ENCODE peak calls at places on chromosome 2, in seven cellular contexts. G is AG04450, U is Calu3, N is colonic mucosa, M is fibroblast of mammary gland, C is upper lobe of right lung, P is mucosa of descending colon. A is an unnamed sample.

GRCh38 chr2:223956267-223956666 is 996 bp upstream of the MRPL44 start:
- DNase-seq in G (no peak), M (no peak), P (no peak), U (no peak), C (no peak), N (no peak), A (no peak)

GRCh38 chr2:32810909-32811495 is 135.8 kb upstream of the LTBP1 start:
- DNase-seq in C (no peak), U (no peak), N (no peak), P (no peak), G (no peak), M (peak), A (no peak)

GRCh38 chr2:10038716-10039115 is 4.6 kb upstream of the KLF11 start:
- DNase-seq in C (no peak), P (no peak), N (no peak), U (no peak), G (no peak), M (peak), A (no peak)

GRCh38 chr2:197873293-197873701 is 68.9 kb downstream of the PLCL1 start:
- DNase-seq in C (no peak), P (no peak), U (no peak), G (peak), N (no peak), M (peak), A (no peak)

GRCh38 chr2:95016616-95017307 is 8.7 kb upstream of the MAL start:
- DNase-seq in N (no peak), G (no peak), U (no peak), M (no peak), C (no peak), P (no peak), A (no peak)

GRCh38 chr2:109243526-109244425 is 114.8 kb downstream of the SH3RF3 start:
- DNase-seq in M (no peak), P (no peak), U (no peak), G (no peak), N (no peak), C (peak), A (no peak)

GRCh38 chr2:132757676-132758075 is 87.7 kb upstream of the LYPD1 start:
- DNase-seq in N (no peak), M (no peak), P (no peak), C (no peak), U (no peak), G (peak), A (no peak)

GRCh38 chr2:50401772-50402653 is 629.9 kb downstream of the NRXN1 start:
- DNase-seq in M (peak), U (peak), P (peak), N (peak), C (no peak), G (peak), A (peak)

GRCh38 chr2:208570066-208570465 is 163.5 kb downstream of the PTH2R start:
- DNase-seq in U (no peak), C (no peak), G (no peak), M (no peak), N (no peak), P (no peak), A (no peak)

GRCh38 chr2:208573559-208573958 is 167.0 kb downstream of the PTH2R start:
- DNase-seq in U (no peak), N (peak), C (no peak), G (no peak), P (peak), M (no peak), A (no peak)

GRCh38 chr2:208568203-208568602 is 161.6 kb downstream of the PTH2R start:
- DNase-seq in P (no peak), M (no peak), G (no peak), C (no peak), N (no peak), U (no peak), A (no peak)

GRCh38 chr2:208571764-208572131 is 165.2 kb downstream of the PTH2R start:
- DNase-seq in C (no peak), P (no peak), G (no peak), N (no peak), U (no peak), M (no peak), A (no peak)

DNA sequence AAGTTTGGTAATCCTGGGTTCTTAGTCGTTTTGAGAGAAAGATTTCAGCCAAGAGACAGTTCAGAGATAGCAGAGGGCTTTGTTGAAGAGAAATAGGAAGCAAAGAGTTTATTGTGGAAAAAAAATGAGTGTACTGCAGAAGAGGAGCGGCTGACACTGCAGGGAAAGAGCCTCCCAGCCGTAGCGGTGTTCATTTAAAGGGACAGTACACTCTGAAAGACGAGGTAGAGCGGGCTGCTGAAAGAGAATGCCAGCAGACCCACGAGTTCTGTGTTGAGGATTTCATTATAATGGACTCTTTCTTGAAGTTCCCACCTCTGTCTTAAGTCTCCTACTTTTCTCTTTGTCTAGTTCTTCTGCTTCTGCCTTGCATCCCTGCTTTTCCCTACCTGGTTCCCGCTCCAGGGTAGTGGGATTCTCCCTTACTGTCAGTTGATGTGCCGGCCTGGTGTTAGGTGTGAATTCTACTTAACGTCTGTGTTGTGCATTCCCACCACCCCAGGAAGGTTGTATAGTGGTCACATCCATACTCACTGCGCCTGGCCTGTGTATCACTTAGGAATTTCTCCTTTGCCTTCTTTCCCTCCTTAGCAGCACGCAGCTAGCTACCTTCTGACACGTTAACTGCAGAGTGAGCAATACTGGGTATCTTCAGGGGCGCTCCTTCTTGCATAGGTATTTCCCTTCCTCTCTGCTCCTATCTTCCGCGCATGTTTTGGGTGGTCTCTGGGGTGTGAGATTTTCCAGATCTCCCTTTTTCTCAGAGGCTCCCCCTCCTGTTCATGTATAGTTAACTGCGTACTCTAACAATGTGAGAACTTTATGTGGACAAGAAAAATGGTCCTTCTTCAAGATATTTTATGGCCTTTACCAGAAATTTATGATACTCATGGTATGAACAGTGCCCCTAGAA is 164.5 kb downstream of the PTH2R start:
- DNase-seq in M (no peak), P (peak), G (no peak), U (no peak), C (no peak), N (no peak), A (no peak)
- TF ChIP-seq CTCF in M (no peak), P (no peak), G (no peak), U (no peak), C (no peak), N (no peak), A (peak)

DNA sequence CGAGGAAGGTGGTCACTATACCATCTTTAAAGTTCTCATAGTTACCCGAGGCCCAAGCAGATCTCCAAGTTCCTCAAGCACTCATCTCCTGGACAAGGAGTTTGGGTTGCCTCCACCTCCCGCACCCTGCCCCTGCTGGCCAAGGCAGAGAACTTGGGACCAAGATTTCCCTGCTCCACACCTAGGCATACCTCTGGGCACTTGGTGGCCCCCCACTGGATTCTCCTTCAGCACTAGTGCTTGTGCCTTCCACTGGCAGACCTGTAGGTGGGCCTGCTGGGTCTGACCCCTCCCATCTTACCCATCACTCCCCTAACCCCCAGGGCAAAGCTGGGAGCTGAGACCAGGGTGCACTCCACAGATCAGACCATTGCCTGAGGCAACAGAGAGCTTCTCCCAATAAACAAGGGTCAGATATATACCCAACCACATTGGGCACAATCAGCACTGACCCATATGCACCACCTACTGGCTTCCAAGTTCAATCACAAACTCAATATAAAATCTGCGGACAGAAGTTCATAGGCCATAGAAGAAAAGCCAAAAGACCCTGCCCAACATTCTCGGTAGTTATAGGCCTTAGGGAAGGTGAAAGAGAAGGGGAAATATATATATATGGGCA is 244.2 kb downstream of the EXOC6B start:
- DNase-seq in U (peak), M (no peak), G (no peak), C (no peak), N (no peak), P (no peak), A (no peak)
- TF ChIP-seq CTCF in U (no peak), M (no peak), G (peak), C (no peak), N (no peak), P (no peak), A (peak)

DNA sequence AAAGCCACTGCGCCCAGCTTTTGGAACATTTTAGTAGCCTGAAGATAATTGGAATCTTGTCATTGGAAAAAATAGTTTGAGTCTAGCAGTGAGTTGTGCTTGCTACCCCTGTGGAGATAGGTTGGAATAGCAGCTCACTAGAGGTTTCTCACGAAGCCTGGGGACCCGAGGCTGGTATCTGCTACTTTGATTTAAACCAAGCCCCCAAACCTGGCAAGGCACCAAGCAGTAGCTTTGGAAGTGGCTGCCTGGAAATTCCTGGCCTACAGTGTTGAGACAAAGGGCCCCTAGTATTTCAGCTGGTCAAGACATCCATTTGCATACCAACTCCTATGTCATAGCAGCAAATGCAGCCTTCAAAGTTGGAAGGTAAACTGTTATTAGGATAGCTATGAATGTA is 42.1 kb downstream of the NOP58 start:
- DNase-seq in U (no peak), G (no peak), N (no peak), M (no peak), C (no peak), P (no peak), A (peak)
- TF ChIP-seq CTCF in U (peak), G (no peak), N (no peak), M (no peak), C (no peak), P (no peak), A (no peak)

GRCh38 chr2:135311962-135312361 is 219.1 kb downstream of the ZRANB3 start:
- DNase-seq in C (no peak), G (no peak), N (no peak), P (no peak), U (no peak), M (no peak), A (no peak)

GRCh38 chr2:135311268-135311667 is 219.8 kb downstream of the ZRANB3 start:
- DNase-seq in U (no peak), N (no peak), M (no peak), P (no peak), C (no peak), G (no peak), A (no peak)
- TF ChIP-seq CTCF in U (no peak), N (no peak), M (no peak), P (no peak), C (no peak), G (no peak), A (no peak)

GRCh38 chr2:19231625-19232024 is 126.8 kb downstream of the OSR1 start:
- DNase-seq in M (no peak), U (no peak), C (no peak), P (no peak), G (no peak), N (no peak), A (no peak)

GRCh38 chr2:19225931-19226330 is 132.5 kb downstream of the OSR1 start:
- DNase-seq in G (no peak), C (no peak), M (no peak), P (no peak), N (no peak), U (no peak), A (no peak)

GRCh38 chr2:19228092-19228670 is 130.2 kb downstream of the OSR1 start:
- DNase-seq in U (no peak), M (no peak), C (no peak), P (no peak), G (no peak), N (no peak), A (no peak)

GRCh38 chr2:19226871-19227270 is 131.6 kb downstream of the OSR1 start:
- DNase-seq in P (no peak), C (no peak), M (no peak), U (no peak), N (no peak), G (no peak), A (no peak)

GRCh38 chr2:19228720-19229119 is 129.7 kb downstream of the OSR1 start:
- DNase-seq in P (no peak), G (no peak), N (no peak), M (no peak), C (no peak), U (no peak), A (peak)
- TF ChIP-seq CTCF in P (no peak), G (no peak), N (no peak), M (no peak), C (no peak), U (no peak), A (no peak)

GRCh38 chr2:230864605-230865323 is at the start of gene ITM2C:
- DNase-seq in N (peak), M (peak), C (peak), P (peak), U (peak), G (peak), A (peak)
- TF ChIP-seq CTCF in N (no peak), M (peak), C (peak), P (peak), U (peak), G (peak), A (peak)

DNA sequence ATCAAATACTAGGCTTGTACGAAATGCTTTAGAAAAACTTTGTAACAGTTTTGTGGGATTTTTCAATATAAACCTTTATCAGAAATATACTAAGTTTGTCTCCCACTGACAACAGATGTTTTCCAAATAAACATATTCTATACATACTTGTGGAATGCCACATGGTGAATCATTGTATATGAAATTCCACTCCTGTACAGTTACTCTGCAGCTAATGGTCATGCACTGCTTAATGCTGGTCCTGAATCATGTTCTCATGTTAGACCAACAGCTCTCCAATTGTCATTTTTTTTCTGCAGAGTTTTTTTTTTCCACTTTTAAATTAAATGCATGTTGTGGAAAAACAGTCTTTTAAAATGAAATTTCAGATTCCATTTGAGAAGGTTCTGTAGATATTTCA is 90.1 kb downstream of the DPP4 start:
- DNase-seq in U (no peak), N (no peak), P (no peak), C (no peak), G (peak), M (peak), A (no peak)
- TF ChIP-seq CTCF in U (no peak), N (no peak), P (no peak), C (no peak), G (no peak), M (no peak), A (no peak)